ENCODE peak calls at places on chromosomes 1 and 21, in four cellular contexts. One of them, this sample, is unnamed.

GRCh38 chr1:183023601-183024351 is 556 bp downstream of the LAMC1 start:
- DNase-seq in tibial artery: peak; percentile 57
- DNase-seq in cardiac fibroblast: peak; percentile 61
- DNase-seq in breast epithelium: peak; percentile 75
- DNase-seq in this sample: no peak

GRCh38 chr21:34881421-34881820 is 167.7 kb downstream of the RUNX1 start:
- DNase-seq in tibial artery: no peak
- DNase-seq in cardiac fibroblast: peak; percentile 75
- DNase-seq in breast epithelium: no peak
- DNase-seq in this sample: no peak

GRCh38 chr1:34129630-34130029 is 35.4 kb downstream of the CSMD2 start:
- DNase-seq in tibial artery: no peak
- DNase-seq in cardiac fibroblast: no peak
- DNase-seq in breast epithelium: no peak
- DNase-seq in this sample: no peak

GRCh38 chr21:43910460-43910859 is 45.4 kb downstream of the AGPAT3 start:
- DNase-seq in tibial artery: no peak
- DNase-seq in cardiac fibroblast: no peak
- DNase-seq in breast epithelium: no peak
- DNase-seq in this sample: no peak

GRCh38 chr1:28170036-28170596 is 6.4 kb downstream of the PTAFR start:
- DNase-seq in tibial artery: no peak
- DNase-seq in cardiac fibroblast: no peak
- DNase-seq in breast epithelium: no peak
- DNase-seq in this sample: no peak

GRCh38 chr1:70220015-70220414 is 1.2 kb upstream of the SRSF11 start:
- DNase-seq in tibial artery: no peak
- DNase-seq in cardiac fibroblast: no peak
- DNase-seq in breast epithelium: no peak
- DNase-seq in this sample: no peak

GRCh38 chr1:67860776-67861175 is 27.5 kb upstream of the GNG12 start:
- DNase-seq in tibial artery: no peak
- DNase-seq in cardiac fibroblast: no peak
- DNase-seq in breast epithelium: no peak
- DNase-seq in this sample: no peak

GRCh38 chr1:26959270-26959669 is 998 bp downstream of the KDF1 start:
- DNase-seq in tibial artery: no peak
- DNase-seq in cardiac fibroblast: no peak
- DNase-seq in breast epithelium: no peak
- DNase-seq in this sample: no peak

GRCh38 chr1:23793861-23794731 is 3.2 kb downstream of the LYPLA2 start:
- DNase-seq in tibial artery: no peak
- DNase-seq in cardiac fibroblast: no peak
- DNase-seq in breast epithelium: no peak
- DNase-seq in this sample: no peak

GRCh38 chr1:238562376-238562775 is 671.7 kb upstream of the ZP4 start:
- DNase-seq in tibial artery: no peak
- DNase-seq in cardiac fibroblast: peak; percentile 47
- DNase-seq in breast epithelium: no peak
- DNase-seq in this sample: peak; percentile 28

GRCh38 chr1:18408656-18409370 is 71.9 kb upstream of the KLHDC7A start:
- DNase-seq in tibial artery: no peak
- DNase-seq in cardiac fibroblast: no peak
- DNase-seq in breast epithelium: no peak
- DNase-seq in this sample: no peak

GRCh38 chr1:84840346-84840745 is 52.7 kb downstream of the LPAR3 start:
- DNase-seq in tibial artery: no peak
- DNase-seq in cardiac fibroblast: peak; percentile 42
- DNase-seq in breast epithelium: no peak
- DNase-seq in this sample: no peak

GRCh38 chr21:29378814-29379213 is 80.1 kb downstream of the BACH1 start:
- DNase-seq in tibial artery: no peak
- DNase-seq in cardiac fibroblast: peak; percentile 9
- DNase-seq in breast epithelium: no peak
- DNase-seq in this sample: peak; percentile 6

GRCh38 chr1:2592672-2593071 is 6.1 kb downstream of the PRXL2B start:
- DNase-seq in tibial artery: no peak
- DNase-seq in cardiac fibroblast: no peak
- DNase-seq in breast epithelium: no peak
- DNase-seq in this sample: no peak

GRCh38 chr1:66350001-66350547 is 183.9 kb upstream of the SGIP1 start:
- DNase-seq in tibial artery: no peak
- DNase-seq in cardiac fibroblast: peak; percentile 69
- DNase-seq in breast epithelium: no peak
- DNase-seq in this sample: no peak

GRCh38 chr1:54844564-54844963 is 42.4 kb downstream of the DHCR24 start:
- DNase-seq in tibial artery: no peak
- DNase-seq in cardiac fibroblast: no peak
- DNase-seq in breast epithelium: no peak
- DNase-seq in this sample: no peak

GRCh38 chr21:34219334-34220020 is 144.3 kb upstream of the KCNE2 start:
- DNase-seq in tibial artery: no peak
- DNase-seq in cardiac fibroblast: no peak
- DNase-seq in breast epithelium: no peak
- DNase-seq in this sample: no peak

GRCh38 chr21:41573902-41574690 is 66.1 kb upstream of the TMPRSS2 start:
- DNase-seq in tibial artery: no peak
- DNase-seq in cardiac fibroblast: no peak
- DNase-seq in breast epithelium: no peak
- DNase-seq in this sample: no peak

GRCh38 chr1:204266504-204267034 is 52.8 kb upstream of the GOLT1A start:
- DNase-seq in tibial artery: no peak
- DNase-seq in cardiac fibroblast: no peak
- DNase-seq in breast epithelium: no peak
- DNase-seq in this sample: no peak

GRCh38 chr1:7610106-7610731 is 160.9 kb upstream of the VAMP3 start:
- DNase-seq in tibial artery: no peak
- DNase-seq in cardiac fibroblast: no peak
- DNase-seq in breast epithelium: no peak
- DNase-seq in this sample: no peak

GRCh38 chr1:118944133-118944532 is 44.0 kb downstream of the TBX15 start:
- DNase-seq in tibial artery: no peak
- DNase-seq in cardiac fibroblast: peak; percentile 21
- DNase-seq in breast epithelium: no peak
- DNase-seq in this sample: no peak

GRCh38 chr1:209767706-209768105 is 11.9 kb downstream of the TRAF3IP3 start:
- DNase-seq in tibial artery: no peak
- DNase-seq in cardiac fibroblast: no peak
- DNase-seq in breast epithelium: no peak
- DNase-seq in this sample: no peak

GRCh38 chr1:209769956-209770355 is 14.1 kb downstream of the TRAF3IP3 start:
- DNase-seq in tibial artery: no peak
- DNase-seq in cardiac fibroblast: peak; percentile 53
- DNase-seq in breast epithelium: no peak
- DNase-seq in this sample: no peak

GRCh38 chr1:209769171-209769904 is 13.5 kb downstream of the TRAF3IP3 start:
- DNase-seq in tibial artery: peak; percentile 90
- DNase-seq in cardiac fibroblast: peak; percentile 94
- DNase-seq in breast epithelium: no peak
- DNase-seq in this sample: peak; percentile 65

GRCh38 chr1:209767105-209767504 is 11.3 kb downstream of the TRAF3IP3 start:
- DNase-seq in tibial artery: no peak
- DNase-seq in cardiac fibroblast: no peak
- DNase-seq in breast epithelium: no peak
- DNase-seq in this sample: no peak

GRCh38 chr1:209768354-209768774 is 12.5 kb downstream of the TRAF3IP3 start:
- DNase-seq in tibial artery: no peak
- DNase-seq in cardiac fibroblast: no peak
- DNase-seq in breast epithelium: no peak
- DNase-seq in this sample: no peak
- H3K4me3 ChIP-seq in tibial artery: no peak overlapping the region
- H3K4me3 ChIP-seq in cardiac fibroblast: no peak overlapping the region
- H3K4me3 ChIP-seq in breast epithelium: peak overlapping the region; percentile 14
- H3K4me3 ChIP-seq in this sample: no peak overlapping the region

DNA sequence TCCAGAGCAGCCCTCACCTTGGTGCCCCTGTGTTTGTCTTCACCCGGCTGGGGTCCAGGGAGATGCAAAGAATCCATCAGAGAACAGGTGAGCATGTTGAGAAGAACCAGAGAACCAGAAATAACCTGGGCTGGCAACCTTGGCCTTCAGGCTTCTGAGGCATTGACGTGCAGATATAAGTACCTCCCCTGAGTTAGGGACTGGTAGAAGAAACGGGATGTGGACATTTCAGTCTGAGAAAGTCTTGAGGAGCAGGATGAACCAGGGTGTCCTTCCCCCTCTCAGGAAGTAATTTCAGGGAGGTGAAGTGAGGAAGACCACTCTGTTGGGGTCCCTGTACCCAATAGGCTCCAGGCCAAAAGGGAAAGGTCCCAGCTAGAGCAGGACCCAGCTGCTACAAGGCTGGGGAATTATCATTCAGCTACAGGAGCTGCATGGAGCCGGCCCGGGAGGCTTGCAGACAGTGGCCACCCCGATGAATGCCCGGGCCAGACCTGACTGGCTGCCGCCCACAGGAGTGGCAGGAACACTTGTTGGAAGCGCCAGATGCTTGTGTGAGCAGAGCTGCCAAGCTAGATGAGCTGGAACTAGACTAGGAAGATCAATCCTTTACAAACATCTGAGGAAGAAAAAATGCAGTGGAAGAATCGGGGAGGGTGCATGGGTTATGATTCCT is 1.7 kb upstream of the AURKAIP1 start:
- DNase-seq in tibial artery: no peak
- DNase-seq in cardiac fibroblast: no peak
- DNase-seq in breast epithelium: no peak
- DNase-seq in this sample: no peak
- H3K4me3 ChIP-seq in tibial artery: no peak overlapping the region
- H3K4me3 ChIP-seq in cardiac fibroblast: no peak overlapping the region
- H3K4me3 ChIP-seq in breast epithelium: no peak overlapping the region
- H3K4me3 ChIP-seq in this sample: no peak overlapping the region

DNA sequence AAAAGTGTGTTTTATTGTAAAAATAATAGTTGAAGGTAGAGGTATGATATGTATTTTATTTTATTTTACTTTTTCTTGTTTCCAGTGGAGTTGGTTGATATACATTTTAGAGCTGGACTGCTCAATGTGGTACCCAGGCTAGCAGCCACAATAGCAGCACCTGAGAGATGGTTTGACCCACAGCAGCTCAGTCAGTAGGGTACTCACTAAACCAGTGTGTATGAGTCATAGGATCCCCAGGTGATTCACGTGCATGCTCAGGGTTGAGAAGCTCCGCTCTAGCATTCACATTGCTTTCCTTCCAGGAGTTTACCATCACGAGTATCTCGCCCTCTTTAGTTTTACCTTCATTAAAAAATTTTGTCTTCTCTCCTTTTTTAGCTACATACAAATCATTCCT is 96.0 kb upstream of the PAXBP1 start:
- DNase-seq in tibial artery: no peak
- DNase-seq in cardiac fibroblast: no peak
- DNase-seq in breast epithelium: no peak
- DNase-seq in this sample: no peak
- H3K4me3 ChIP-seq in tibial artery: no peak overlapping the region
- H3K4me3 ChIP-seq in cardiac fibroblast: no peak overlapping the region
- H3K4me3 ChIP-seq in breast epithelium: no peak overlapping the region
- H3K4me3 ChIP-seq in this sample: no peak overlapping the region

GRCh38 chr1:117003253-117003875 is 1.8 kb downstream of the CD101 start:
- DNase-seq in tibial artery: no peak
- DNase-seq in cardiac fibroblast: no peak
- DNase-seq in breast epithelium: no peak
- DNase-seq in this sample: no peak
- H3K4me3 ChIP-seq in tibial artery: no peak overlapping the region
- H3K4me3 ChIP-seq in cardiac fibroblast: no peak overlapping the region
- H3K4me3 ChIP-seq in breast epithelium: no peak overlapping the region
- H3K4me3 ChIP-seq in this sample: no peak overlapping the region

This sample was measured in skeletal muscle cell.